ENCODE peak calls at places on chromosomes 16 and 17, in five cellular contexts. One of them, this sample, is unnamed.

GRCh38 chr16:51062039-51062438 is 89.0 kb downstream of the SALL1 start:
- DNase-seq in bronchial epithelial cell: no peak
- DNase-seq in K562: no peak
- DNase-seq in A549: peak
- DNase-seq in astrocyte of the spinal cord: no peak
- DNase-seq in this sample: no peak

GRCh38 chr17:34598161-34598776 is 18.9 kb downstream of the TMEM132E start:
- DNase-seq in bronchial epithelial cell: no peak
- DNase-seq in K562: peak
- DNase-seq in A549: no peak
- DNase-seq in astrocyte of the spinal cord: no peak
- DNase-seq in this sample: no peak

GRCh38 chr16:66115373-66115772 is 251.1 kb upstream of the CDH5 start:
- DNase-seq in bronchial epithelial cell: no peak
- DNase-seq in K562: no peak
- DNase-seq in A549: no peak
- DNase-seq in astrocyte of the spinal cord: no peak
- DNase-seq in this sample: no peak

GRCh38 chr16:82681592-82681991 is 54.8 kb downstream of the CDH13 start:
- DNase-seq in bronchial epithelial cell: peak
- DNase-seq in K562: no peak
- DNase-seq in A549: no peak
- DNase-seq in astrocyte of the spinal cord: no peak
- DNase-seq in this sample: no peak

GRCh38 chr17:40608061-40608581 is 39.5 kb downstream of the SMARCE1 start:
- DNase-seq in bronchial epithelial cell: no peak
- DNase-seq in K562: no peak
- DNase-seq in A549: no peak
- DNase-seq in astrocyte of the spinal cord: no peak
- DNase-seq in this sample: no peak

GRCh38 chr16:80129791-80130190 is 411.0 kb upstream of the DYNLRB2 start:
- DNase-seq in bronchial epithelial cell: no peak
- DNase-seq in K562: no peak
- DNase-seq in A549: no peak
- DNase-seq in astrocyte of the spinal cord: no peak
- DNase-seq in this sample: no peak

GRCh38 chr17:56679148-56679766 is 85.8 kb downstream of the NOG start:
- DNase-seq in bronchial epithelial cell: peak
- DNase-seq in K562: peak
- DNase-seq in A549: peak
- DNase-seq in astrocyte of the spinal cord: peak
- DNase-seq in this sample: no peak

GRCh38 chr16:27080870-27081269 is 14.1 kb downstream of the C16orf82 start:
- DNase-seq in bronchial epithelial cell: no peak
- DNase-seq in K562: peak
- DNase-seq in A549: peak
- DNase-seq in astrocyte of the spinal cord: no peak
- DNase-seq in this sample: no peak

GRCh38 chr16:3063617-3064389 is 1.6 kb upstream of the IL32 start:
- DNase-seq in bronchial epithelial cell: no peak
- DNase-seq in K562: no peak
- DNase-seq in A549: no peak
- DNase-seq in astrocyte of the spinal cord: no peak
- DNase-seq in this sample: no peak

GRCh38 chr17:6589266-6589946 is 33.1 kb upstream of the PITPNM3 start:
- DNase-seq in bronchial epithelial cell: no peak
- DNase-seq in K562: no peak
- DNase-seq in A549: no peak
- DNase-seq in astrocyte of the spinal cord: no peak
- DNase-seq in this sample: no peak

GRCh38 chr16:74730049-74730683 is 29.5 kb upstream of the MLKL start:
- DNase-seq in bronchial epithelial cell: peak
- DNase-seq in K562: no peak
- DNase-seq in A549: peak
- DNase-seq in astrocyte of the spinal cord: no peak
- DNase-seq in this sample: no peak

GRCh38 chr17:47204722-47205418 is 4.3 kb upstream of the MYL4 start:
- DNase-seq in bronchial epithelial cell: peak
- DNase-seq in K562: no peak
- DNase-seq in A549: no peak
- DNase-seq in astrocyte of the spinal cord: no peak
- DNase-seq in this sample: no peak

GRCh38 chr16:24208710-24209109 is 47.4 kb upstream of the CACNG3 start:
- DNase-seq in bronchial epithelial cell: no peak
- DNase-seq in K562: no peak
- DNase-seq in A549: no peak
- DNase-seq in astrocyte of the spinal cord: no peak
- DNase-seq in this sample: no peak

GRCh38 chr17:80104321-80104955 is 3.1 kb downstream of the GAA start:
- DNase-seq in bronchial epithelial cell: peak
- DNase-seq in K562: no peak
- DNase-seq in A549: no peak
- DNase-seq in astrocyte of the spinal cord: peak
- DNase-seq in this sample: no peak

GRCh38 chr16:67161595-67162058 is 1.9 kb downstream of the FBXL8 start:
- DNase-seq in bronchial epithelial cell: no peak
- DNase-seq in K562: no peak
- DNase-seq in A549: no peak
- DNase-seq in astrocyte of the spinal cord: no peak
- DNase-seq in this sample: no peak

GRCh38 chr16:19088341-19088916 is 21.0 kb downstream of the COQ7 start:
- DNase-seq in bronchial epithelial cell: no peak
- DNase-seq in K562: no peak
- DNase-seq in A549: no peak
- DNase-seq in astrocyte of the spinal cord: no peak
- DNase-seq in this sample: no peak

GRCh38 chr17:82228278-82228841 is 482 bp upstream of the SLC16A3 start:
- DNase-seq in bronchial epithelial cell: no peak
- DNase-seq in K562: no peak
- DNase-seq in A549: no peak
- DNase-seq in astrocyte of the spinal cord: no peak
- DNase-seq in this sample: no peak

GRCh38 chr17:79612468-79613194 is 1.8 kb upstream of the RBFOX3 start:
- DNase-seq in bronchial epithelial cell: peak
- DNase-seq in K562: peak
- DNase-seq in A549: peak
- DNase-seq in astrocyte of the spinal cord: no peak
- DNase-seq in this sample: no peak

GRCh38 chr17:12358477-12358876 is 307.2 kb upstream of the MYOCD start:
- DNase-seq in bronchial epithelial cell: no peak
- DNase-seq in K562: no peak
- DNase-seq in A549: no peak
- DNase-seq in astrocyte of the spinal cord: no peak
- DNase-seq in this sample: no peak

GRCh38 chr16:3950343-3951193 is 70.1 kb upstream of the CREBBP start:
- DNase-seq in bronchial epithelial cell: peak
- DNase-seq in K562: no peak
- DNase-seq in A549: no peak
- DNase-seq in astrocyte of the spinal cord: peak
- DNase-seq in this sample: no peak

GRCh38 chr17:21295036-21295952 is 10.8 kb downstream of the MAP2K3 start:
- DNase-seq in bronchial epithelial cell: peak
- DNase-seq in K562: peak
- DNase-seq in A549: no peak
- DNase-seq in astrocyte of the spinal cord: peak
- DNase-seq in this sample: no peak

GRCh38 chr17:74573169-74573568 is 5.9 kb upstream of the CD300H start:
- DNase-seq in bronchial epithelial cell: no peak
- DNase-seq in K562: no peak
- DNase-seq in A549: no peak
- DNase-seq in astrocyte of the spinal cord: no peak
- DNase-seq in this sample: no peak
- TF ChIP-seq CTCF in bronchial epithelial cell: no peak
- TF ChIP-seq CTCF in K562: no peak
- TF ChIP-seq CTCF in A549: no peak
- TF ChIP-seq CTCF in astrocyte of the spinal cord: no peak
- TF ChIP-seq CTCF in this sample: no peak

DNA sequence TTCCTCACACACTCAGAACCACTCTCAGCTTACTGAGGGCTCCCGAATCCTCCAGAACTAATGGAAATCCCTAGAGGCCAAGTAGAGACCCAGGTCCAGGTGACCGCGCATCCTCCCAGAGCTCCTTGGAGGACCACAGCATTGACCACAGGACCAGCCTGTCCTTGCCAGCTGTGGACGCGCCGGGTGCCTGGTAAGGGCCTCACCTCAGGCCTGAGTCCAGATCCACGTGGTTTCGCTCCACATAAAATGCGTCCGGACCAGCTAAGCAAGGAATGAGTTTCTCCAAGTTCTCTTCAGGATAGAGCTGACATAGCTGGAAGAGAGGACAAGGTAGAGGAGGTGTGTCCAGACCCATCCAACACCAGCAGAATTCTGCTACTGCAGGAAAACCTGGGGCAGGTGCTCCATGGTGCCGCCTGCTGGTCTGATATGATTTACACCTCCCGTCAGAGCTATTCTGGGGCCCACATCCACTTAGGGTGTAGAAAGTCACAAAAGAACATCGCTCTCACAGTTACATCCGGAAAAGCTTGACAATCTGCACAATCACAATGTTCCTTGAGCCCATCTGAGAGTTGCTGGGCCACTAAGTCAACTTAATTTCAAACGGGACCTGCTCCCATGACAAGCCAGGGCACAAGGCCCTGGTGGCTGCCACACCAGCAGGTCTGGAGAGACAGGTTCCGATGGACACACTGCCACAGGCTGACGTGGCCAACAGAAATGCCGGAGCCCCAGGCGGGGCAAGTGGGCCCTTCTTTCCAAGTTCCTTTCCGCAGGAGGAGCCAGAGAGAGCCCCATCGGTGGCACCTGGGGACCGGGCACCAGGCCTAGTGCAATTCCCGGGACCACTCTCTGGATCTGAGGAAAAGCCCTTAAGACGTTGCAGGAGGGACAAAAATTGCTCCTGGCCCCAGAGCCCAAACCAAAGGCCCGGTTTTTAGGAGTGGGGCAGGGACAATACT is 28.5 kb downstream of the MAP1LC3B start:
- DNase-seq in bronchial epithelial cell: no peak
- DNase-seq in K562: peak
- DNase-seq in A549: no peak
- DNase-seq in astrocyte of the spinal cord: no peak
- DNase-seq in this sample: no peak
- TF ChIP-seq CTCF in bronchial epithelial cell: peak
- TF ChIP-seq CTCF in K562: peak
- TF ChIP-seq CTCF in A549: peak
- TF ChIP-seq CTCF in astrocyte of the spinal cord: no peak
- TF ChIP-seq CTCF in this sample: peak

DNA sequence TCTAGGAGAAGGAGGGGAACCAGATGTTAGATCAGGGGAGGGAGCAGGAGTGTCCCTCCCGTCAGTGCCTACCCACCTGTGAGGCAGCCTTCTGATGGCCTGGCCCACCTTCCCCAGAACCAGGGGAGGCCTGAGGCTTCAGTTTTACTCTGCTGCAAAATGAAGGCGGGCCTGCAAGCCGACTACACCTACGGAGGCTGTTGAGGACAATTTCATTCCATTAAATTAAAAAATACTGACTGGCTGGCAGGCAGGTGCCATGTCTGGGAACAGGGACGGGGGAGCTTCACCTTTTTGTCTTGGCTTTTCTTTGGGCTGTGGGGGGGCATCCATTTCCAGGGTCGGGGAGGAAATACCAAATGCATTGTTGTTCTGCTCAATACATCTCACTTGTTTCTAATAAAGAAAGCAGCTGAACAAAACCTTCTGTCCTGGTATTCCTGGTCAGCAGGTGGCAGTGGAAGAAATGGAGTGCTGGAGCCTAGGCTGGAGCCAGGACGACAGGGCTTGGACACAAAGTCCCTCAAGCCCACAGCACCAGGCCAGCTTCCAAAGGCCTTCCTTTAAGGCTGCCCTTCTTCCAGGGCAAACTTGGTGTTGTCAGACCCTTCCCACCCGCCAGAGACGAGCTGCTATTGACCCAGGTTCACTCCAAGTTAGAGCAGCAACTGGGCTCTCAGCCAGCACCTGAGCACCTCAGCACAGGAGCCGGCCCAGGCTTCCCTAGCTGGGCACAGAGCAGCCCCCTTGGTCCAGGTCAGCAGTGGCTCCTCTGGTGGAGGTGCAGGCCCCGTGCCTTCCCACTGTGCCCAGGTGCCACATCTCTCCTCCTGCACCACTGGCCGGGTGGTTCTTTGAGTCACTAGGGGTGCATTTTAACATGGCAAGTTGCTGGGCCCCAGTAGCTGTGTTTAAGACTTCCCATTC is 23.5 kb downstream of the PLCD3 start:
- DNase-seq in bronchial epithelial cell: no peak
- DNase-seq in K562: no peak
- DNase-seq in A549: no peak
- DNase-seq in astrocyte of the spinal cord: no peak
- DNase-seq in this sample: no peak
- TF ChIP-seq CTCF in bronchial epithelial cell: peak
- TF ChIP-seq CTCF in K562: peak
- TF ChIP-seq CTCF in A549: peak
- TF ChIP-seq CTCF in astrocyte of the spinal cord: peak
- TF ChIP-seq CTCF in this sample: no peak

GRCh38 chr17:15216481-15216880 is 48.6 kb downstream of the PMP22 start:
- DNase-seq in bronchial epithelial cell: no peak
- DNase-seq in K562: no peak
- DNase-seq in A549: no peak
- DNase-seq in astrocyte of the spinal cord: no peak
- DNase-seq in this sample: no peak

GRCh38 chr17:15210247-15210646 is 54.9 kb downstream of the PMP22 start:
- DNase-seq in bronchial epithelial cell: no peak
- DNase-seq in K562: no peak
- DNase-seq in A549: no peak
- DNase-seq in astrocyte of the spinal cord: no peak
- DNase-seq in this sample: no peak

GRCh38 chr17:15213381-15214087 is 51.6 kb downstream of the PMP22 start:
- DNase-seq in bronchial epithelial cell: peak
- DNase-seq in K562: peak
- DNase-seq in A549: no peak
- DNase-seq in astrocyte of the spinal cord: peak
- DNase-seq in this sample: no peak
- TF ChIP-seq CTCF in bronchial epithelial cell: peak
- TF ChIP-seq CTCF in K562: peak
- TF ChIP-seq CTCF in A549: peak
- TF ChIP-seq CTCF in astrocyte of the spinal cord: peak
- TF ChIP-seq CTCF in this sample: peak

GRCh38 chr16:10314811-10315210 is 71.0 kb upstream of the ATF7IP2 start:
- DNase-seq in bronchial epithelial cell: peak
- DNase-seq in K562: no peak
- DNase-seq in A549: no peak
- DNase-seq in astrocyte of the spinal cord: peak
- DNase-seq in this sample: no peak
- TF ChIP-seq CTCF in bronchial epithelial cell: no peak
- TF ChIP-seq CTCF in K562: peak
- TF ChIP-seq CTCF in A549: peak
- TF ChIP-seq CTCF in astrocyte of the spinal cord: no peak
- TF ChIP-seq CTCF in this sample: no peak

GRCh38 chr17:73231841-73232586 is 29.7 kb downstream of the CPSF4L start:
- DNase-seq in bronchial epithelial cell: peak
- DNase-seq in K562: peak
- DNase-seq in A549: peak
- DNase-seq in astrocyte of the spinal cord: peak
- DNase-seq in this sample: peak
- TF ChIP-seq CTCF in bronchial epithelial cell: peak
- TF ChIP-seq CTCF in K562: peak
- TF ChIP-seq CTCF in A549: no peak
- TF ChIP-seq CTCF in astrocyte of the spinal cord: no peak
- TF ChIP-seq CTCF in this sample: peak

GRCh38 chr17:18087610-18088491 is at the start of gene DRG2:
- DNase-seq in bronchial epithelial cell: peak
- DNase-seq in K562: peak
- DNase-seq in A549: peak
- DNase-seq in astrocyte of the spinal cord: peak
- DNase-seq in this sample: peak
- TF ChIP-seq CTCF in bronchial epithelial cell: peak
- TF ChIP-seq CTCF in K562: peak
- TF ChIP-seq CTCF in A549: peak
- TF ChIP-seq CTCF in astrocyte of the spinal cord: no peak
- TF ChIP-seq CTCF in this sample: no peak

This sample was measured in D721Med.